ENCODE peak calls at places on chromosomes 3 and 15, in four cellular contexts. O, S, I and G are unnamed samples.

GRCh38 chr3:73502609-73503560 is 121.9 kb downstream of the PDZRN3 start:
- DNase-seq in O (peak), S (peak), I (peak), G (peak)

GRCh38 chr3:125075738-125076137 is 19.9 kb upstream of the HEG1 start:
- DNase-seq in O (no peak), S (no peak), I (no peak), G (no peak)

GRCh38 chr3:132001036-132001435 is 33.8 kb downstream of the CPNE4 start:
- DNase-seq in O (no peak), S (no peak), I (no peak), G (no peak)

GRCh38 chr15:100131321-100132224 is 210.2 kb downstream of the ADAMTS17 start:
- DNase-seq in O (no peak), S (peak), I (no peak), G (no peak)

GRCh38 chr3:121111914-121112612 is 204.1 kb downstream of the STXBP5L start:
- DNase-seq in O (no peak), S (no peak), I (no peak), G (no peak)

GRCh38 chr3:121948641-121949040 is 54.4 kb downstream of the SLC15A2 start:
- DNase-seq in O (no peak), S (no peak), I (no peak), G (no peak)

GRCh38 chr3:194871143-194871863 is 185.6 kb downstream of the FAM43A start:
- DNase-seq in O (no peak), S (peak), I (peak), G (peak)

GRCh38 chr3:41304603-41305002 is 105.3 kb downstream of the CTNNB1 start:
- DNase-seq in O (no peak), S (no peak), I (peak), G (no peak)

GRCh38 chr3:153768559-153769469 is 352.4 kb upstream of the ARHGEF26 start:
- DNase-seq in O (no peak), S (peak), I (peak), G (no peak)

GRCh38 chr3:183370391-183370790 is 58.0 kb downstream of the MCF2L2 start:
- DNase-seq in O (no peak), S (no peak), I (no peak), G (no peak)

GRCh38 chr3:134423153-134423552 is 48.9 kb upstream of the AMOTL2 start:
- DNase-seq in O (no peak), S (no peak), I (peak), G (no peak)

GRCh38 chr3:51984269-51984647 is 923 bp downstream of the ACY1 start:
- DNase-seq in O (no peak), S (no peak), I (no peak), G (no peak)

GRCh38 chr3:143585720-143586456 is 262.4 kb downstream of the SLC9A9 start:
- DNase-seq in O (no peak), S (no peak), I (no peak), G (no peak)

GRCh38 chr3:108301695-108302404 is 5.5 kb downstream of the HHLA2 start:
- DNase-seq in O (no peak), S (no peak), I (no peak), G (no peak)

GRCh38 chr3:67349551-67350174 is 304.7 kb downstream of the SUCLG2 start:
- DNase-seq in O (no peak), S (no peak), I (peak), G (no peak)

GRCh38 chr3:9230596-9230995 is 18.9 kb downstream of the SRGAP3 start:
- DNase-seq in O (no peak), S (no peak), I (no peak), G (no peak)